ENCODE peak calls at places on chromosome 1, in eight cellular contexts. M is A549, I is HepG2, U is GM23338, S is cardiac muscle cell, L is breast epithelium, G is ovary, E is psoas muscle. Q is an unnamed sample.

GRCh38 chr1:232250410-232250809 is 379.5 kb downstream of the SIPA1L2 start:
- DNase-seq in M (no peak), I (no peak), U (no peak), S (no peak), L (no peak), G (no peak), E (no peak), Q (no peak)

GRCh38 chr1:44830900-44831304 is 12.2 kb downstream of the PTCH2 start:
- DNase-seq in M (no peak), I (no peak), U (no peak), S (no peak), L (no peak), G (no peak), E (no peak), Q (no peak)

GRCh38 chr1:178267646-178268094 is 173.8 kb downstream of the RASAL2 start:
- DNase-seq in M (peak), I (no peak), U (peak), S (peak), L (no peak), G (no peak), E (no peak), Q (no peak)

GRCh38 chr1:11838349-11839272 is 9.0 kb downstream of the NPPA start:
- DNase-seq in M (peak), I (peak), U (peak), S (peak), L (peak), G (peak), E (peak), Q (peak)

GRCh38 chr1:198492872-198493271 is 47.6 kb downstream of the ATP6V1G3 start:
- DNase-seq in M (no peak), I (no peak), U (no peak), S (peak), L (no peak), G (no peak), E (no peak), Q (no peak)

GRCh38 chr1:158121604-158122254 is 59.0 kb upstream of the CD1D start:
- DNase-seq in M (peak), I (peak), U (peak), S (peak), L (no peak), G (peak), E (no peak), Q (no peak)

GRCh38 chr1:51541313-51542050 is 22.4 kb upstream of the EPS15 start:
- DNase-seq in M (no peak), I (no peak), U (no peak), S (peak), L (no peak), G (no peak), E (no peak), Q (no peak)

GRCh38 chr1:96362623-96363022 is 359.0 kb upstream of the PTBP2 start:
- DNase-seq in M (peak), I (peak), U (no peak), S (peak), L (no peak), G (no peak), E (no peak), Q (no peak)

GRCh38 chr1:38512789-38513188 is 346.8 kb downstream of the RRAGC start:
- DNase-seq in M (no peak), I (no peak), U (no peak), S (no peak), L (no peak), G (peak), E (no peak), Q (peak)
- H3K27ac ChIP-seq in M (no peak), I (no peak), U (no peak), S (no peak), L (no peak), G (no peak), E (no peak), Q (no peak)

GRCh38 chr1:116554924-116555323 is 15.9 kb downstream of the CD58 start:
- DNase-seq in M (no peak), I (no peak), U (no peak), S (no peak), L (no peak), G (no peak), E (no peak), Q (no peak)
- H3K27ac ChIP-seq in M (no peak), I (no peak), U (no peak), S (no peak), L (no peak), G (no peak), E (no peak), Q (no peak)

DNA sequence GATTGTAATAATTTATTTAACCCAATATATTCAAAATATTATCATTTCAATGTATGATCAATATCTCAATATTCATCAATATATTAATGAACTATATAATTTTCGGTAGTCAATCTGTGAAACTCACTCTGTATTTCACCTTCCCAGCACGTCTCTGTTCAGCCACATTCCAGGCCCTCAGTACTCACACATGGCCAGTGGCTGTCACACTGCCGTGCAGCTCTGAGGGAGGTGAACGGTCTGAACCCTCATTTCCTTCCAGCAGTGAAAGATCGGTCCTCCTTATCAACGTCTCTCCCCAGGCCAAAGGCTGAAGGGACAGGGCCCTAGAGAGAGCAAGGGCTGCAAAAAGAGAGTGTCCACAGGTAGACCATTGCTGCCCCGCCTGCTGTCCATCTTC is 39.5 kb upstream of the ZNF124 start:
- DNase-seq in M (no peak), I (no peak), U (peak), S (no peak), L (no peak), G (no peak), E (no peak), Q (no peak)
- H3K27ac ChIP-seq in M (no peak), I (no peak), U (no peak), S (no peak), L (peak), G (no peak), E (peak), Q (peak)

DNA sequence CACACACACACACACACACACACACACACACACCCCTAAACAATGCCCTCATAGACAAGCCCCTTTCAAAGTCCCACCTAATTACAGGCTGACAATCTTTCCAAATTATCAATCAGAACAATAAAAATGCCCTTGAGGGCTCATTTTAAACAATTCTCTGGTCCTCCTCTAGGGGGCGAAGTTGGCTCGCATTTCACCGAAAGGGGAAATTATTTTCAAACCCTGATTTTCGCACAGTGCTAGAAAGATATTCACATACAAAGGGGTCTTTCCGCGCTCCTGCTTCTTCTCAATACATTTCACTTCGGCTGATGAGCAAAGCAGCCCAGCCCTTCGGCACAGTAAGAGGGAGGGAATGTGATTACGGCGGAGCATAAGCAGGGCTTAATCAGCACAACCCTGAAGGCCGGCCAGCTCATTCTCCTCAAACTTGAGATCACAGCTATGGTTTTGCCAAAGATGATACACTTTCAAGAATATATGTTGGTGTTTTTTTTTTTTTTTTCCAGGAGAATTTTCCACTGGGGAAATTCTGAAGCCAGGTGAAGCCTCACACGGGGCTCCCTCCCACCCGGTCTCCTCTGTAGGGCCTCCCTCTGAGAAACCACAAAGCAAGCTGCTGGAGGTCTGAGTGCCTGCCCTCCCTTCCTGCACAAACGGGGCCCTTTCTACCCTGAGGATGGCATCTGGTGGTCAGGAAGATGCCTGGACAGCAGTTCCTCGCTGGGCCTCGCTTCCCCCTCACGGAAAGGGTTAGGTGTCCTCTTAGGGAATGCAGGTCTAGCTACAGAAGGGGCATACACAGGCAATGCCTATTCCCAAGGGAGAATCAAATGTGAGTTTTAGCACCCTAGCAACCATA is 66.9 kb downstream of the GNG12 start:
- DNase-seq in M (peak), I (no peak), U (peak), S (peak), L (no peak), G (peak), E (peak), Q (no peak)
- H3K27ac ChIP-seq in M (peak), I (no peak), U (no peak), S (no peak), L (no peak), G (no peak), E (no peak), Q (no peak)